ENCODE peak calls at places on chromosomes 5 and 9, in four cellular contexts. B is psoas muscle; E is lower lobe of right lung; L is activated T-helper 9 cell treated with anti-CD3 and anti-CD28 coated beads, Interleukin-2, amount 50 U/mL, for 16 hours. O is an unnamed sample.

GRCh38 chr9:16680965-16681658 is 189.4 kb downstream of the BNC2 start:
- DNase-seq in B (no peak), E (no peak), L (no peak), O (no peak)

GRCh38 chr5:125065114-125065513 is 318.7 kb upstream of the ZNF608 start:
- DNase-seq in B (no peak), E (no peak), L (no peak), O (no peak)

GRCh38 chr9:35618854-35619799 is 914 bp upstream of the CD72 start:
- DNase-seq in B (no peak), E (no peak), L (no peak), O (peak)

GRCh38 chr5:36640949-36641348 is 34.5 kb downstream of the SLC1A3 start:
- DNase-seq in B (no peak), E (no peak), L (no peak), O (no peak)

GRCh38 chr5:142316051-142316450 is 8.8 kb downstream of the SPRY4 start:
- DNase-seq in B (no peak), E (no peak), L (no peak), O (no peak)

GRCh38 chr5:61673007-61673735 is 341.1 kb downstream of the ZSWIM6 start:
- DNase-seq in B (no peak), E (no peak), L (no peak), O (no peak)

GRCh38 chr5:1638658-1639400 is 115.1 kb upstream of the LPCAT1 start:
- DNase-seq in B (no peak), E (peak), L (no peak), O (no peak)

GRCh38 chr5:54440456-54440893 is 15.0 kb upstream of the HSPB3 start:
- DNase-seq in B (no peak), E (no peak), L (no peak), O (no peak)

GRCh38 chr5:115418788-115419187 is 122.3 kb upstream of the CCDC112 start:
- DNase-seq in B (no peak), E (no peak), L (no peak), O (no peak)

GRCh38 chr9:93143830-93144530 is 9.9 kb upstream of the NINJ1 start:
- DNase-seq in B (peak), E (no peak), L (peak), O (no peak)

GRCh38 chr5:176388003-176388340 is 426 bp downstream of the NOP16 start:
- DNase-seq in B (no peak), E (no peak), L (peak), O (no peak)

GRCh38 chr9:36039121-36039520 is 2.4 kb downstream of the RECK start:
- DNase-seq in B (no peak), E (no peak), L (no peak), O (no peak)

O was measured in CD14-positive monocyte.